ENCODE peak calls at places on chromosome 11, in five cellular contexts. Q, I, N, E and Y are unnamed samples.

GRCh38 chr11:43278302-43278956 is 33.4 kb upstream of the API5 start:
- DNase-seq in Q (no peak), I (no peak), N (no peak), E (no peak), Y (no peak)

GRCh38 chr11:130037058-130037457 is 32.6 kb upstream of the APLP2 start:
- DNase-seq in Q (no peak), I (no peak), N (peak; percentile 66), E (no peak), Y (peak; percentile 72)

GRCh38 chr11:59779487-59779886 is 24.3 kb downstream of the STX3 start:
- DNase-seq in Q (no peak), I (no peak), N (no peak), E (no peak), Y (no peak)

GRCh38 chr11:68347345-68347744 is 35.0 kb downstream of the LRP5 start:
- DNase-seq in Q (no peak), I (no peak), N (no peak), E (no peak), Y (no peak)

GRCh38 chr11:45225277-45225676 is 60.9 kb downstream of the SYT13 start:
- DNase-seq in Q (no peak), I (no peak), N (no peak), E (no peak), Y (no peak)

GRCh38 chr11:32118025-32118974 is 27.4 kb downstream of the RCN1 start:
- DNase-seq in Q (no peak), I (no peak), N (peak; percentile 13), E (no peak), Y (no peak)

GRCh38 chr11:9574556-9574805 is 1.0 kb downstream of the WEE1 start:
- DNase-seq in Q (no peak), I (no peak), N (no peak), E (no peak), Y (no peak)

GRCh38 chr11:126105748-126106080 is 43.0 kb upstream of the CDON start:
- DNase-seq in Q (no peak), I (no peak), N (no peak), E (no peak), Y (no peak)

GRCh38 chr11:46865340-46865739 is 19.3 kb upstream of the CKAP5 start:
- DNase-seq in Q (no peak), I (no peak), N (no peak), E (no peak), Y (peak; percentile 38)

GRCh38 chr11:39221739-39222138 is 2237.7 kb downstream of the LRRC4C start:
- DNase-seq in Q (no peak), I (no peak), N (no peak), E (no peak), Y (no peak)

GRCh38 chr11:48081151-48082010 is 101.0 kb downstream of the PTPRJ start:
- DNase-seq in Q (peak; percentile 79), I (no peak), N (peak; percentile 71), E (peak; percentile 11), Y (peak; percentile 64)